ENCODE peak calls at places on chromosome 22, in four cellular contexts. N is GM12878, M is K562, W is HepG2. Q is an unnamed sample.

GRCh38 chr22:31719850-31720471 is 30.0 kb downstream of the PRR14L start:
- DNase-seq in N (no peak), M (no peak), W (no peak), Q (no peak)

GRCh38 chr22:39318507-39319283 is 728 bp downstream of the RPL3 start:
- DNase-seq in N (no peak), M (no peak), W (no peak), Q (no peak)

GRCh38 chr22:37525073-37525745 is 6.0 kb upstream of the CARD10 start:
- DNase-seq in N (no peak), M (no peak), W (no peak), Q (peak)

GRCh38 chr22:49657974-49658550 is 169.6 kb downstream of the BRD1 start:
- DNase-seq in N (no peak), M (no peak), W (no peak), Q (no peak)

GRCh38 chr22:32531955-32532818 is 57.6 kb downstream of the FBXO7 start:
- DNase-seq in N (no peak), M (peak), W (peak), Q (no peak)

GRCh38 chr22:46153930-46154329 is 3.6 kb downstream of the PPARA start:
- DNase-seq in N (no peak), M (no peak), W (no peak), Q (no peak)

GRCh38 chr22:35708453-35708852 is 9.2 kb upstream of the APOL5 start:
- DNase-seq in N (no peak), M (no peak), W (no peak), Q (no peak)

GRCh38 chr22:29313126-29314071 is 2.1 kb downstream of the RASL10A start:
- DNase-seq in N (no peak), M (no peak), W (no peak), Q (no peak)

GRCh38 chr22:28771195-28771791 is 1.2 kb upstream of the CCDC117 start:
- DNase-seq in N (no peak), M (no peak), W (peak), Q (peak)

GRCh38 chr22:46367707-46368191 is 32.2 kb downstream of the TRMU start:
- DNase-seq in N (no peak), M (peak), W (peak), Q (peak)

DNA sequence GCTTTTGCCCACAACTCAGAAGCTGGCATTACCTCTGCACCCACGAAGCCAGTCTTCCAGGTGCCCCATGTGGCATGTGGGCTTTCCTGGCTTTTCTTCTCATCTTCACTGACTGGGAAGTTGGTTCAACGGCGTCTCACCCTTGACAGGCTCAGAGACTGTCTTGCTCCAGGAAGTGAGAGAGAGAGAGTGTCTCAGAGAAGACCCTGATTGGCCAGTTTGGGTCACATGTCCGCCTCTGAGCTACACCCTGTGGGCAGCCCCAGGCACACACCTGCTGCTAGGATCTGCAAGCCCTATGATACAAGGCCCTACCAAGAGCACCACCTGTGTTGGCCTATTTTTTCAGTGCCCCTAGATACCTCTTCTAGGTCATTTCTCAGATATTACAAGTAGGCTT is 39.0 kb downstream of the RTL6 start:
- DNase-seq in N (no peak), M (no peak), W (no peak), Q (no peak)
- TF ChIP-seq POLR2AphosphoS2 in N (no peak), M (no peak), W (no peak), Q (no peak)

GRCh38 chr22:19043111-19044085 is 78.8 kb downstream of the DGCR2 start:
- DNase-seq in N (no peak), M (no peak), W (no peak), Q (no peak)

GRCh38 chr22:19044381-19044780 is 77.8 kb downstream of the DGCR2 start:
- DNase-seq in N (no peak), M (no peak), W (no peak), Q (no peak)

GRCh38 chr22:19040581-19041402 is 81.4 kb downstream of the DGCR2 start:
- DNase-seq in N (no peak), M (no peak), W (no peak), Q (no peak)

GRCh38 chr22:19041403-19042074 is 80.7 kb downstream of the DGCR2 start:
- DNase-seq in N (no peak), M (no peak), W (no peak), Q (no peak)

GRCh38 chr22:19042285-19043110 is 79.7 kb downstream of the DGCR2 start:
- DNase-seq in N (no peak), M (no peak), W (no peak), Q (no peak)
- TF ChIP-seq RFX5 in N (no peak), M (no peak), W (no peak), Q (no peak)

GRCh38 chr22:27133951-27134664 is 476.7 kb downstream of the MIAT start:
- DNase-seq in N (no peak), M (peak), W (no peak), Q (peak)

GRCh38 chr22:27137809-27138400 is 480.5 kb downstream of the MIAT start:
- DNase-seq in N (no peak), M (no peak), W (no peak), Q (no peak)

GRCh38 chr22:27136596-27136995 is 479.2 kb downstream of the MIAT start:
- DNase-seq in N (no peak), M (no peak), W (no peak), Q (no peak)

GRCh38 chr22:27132896-27133500 is 475.6 kb downstream of the MIAT start:
- DNase-seq in N (no peak), M (peak), W (no peak), Q (no peak)

DNA sequence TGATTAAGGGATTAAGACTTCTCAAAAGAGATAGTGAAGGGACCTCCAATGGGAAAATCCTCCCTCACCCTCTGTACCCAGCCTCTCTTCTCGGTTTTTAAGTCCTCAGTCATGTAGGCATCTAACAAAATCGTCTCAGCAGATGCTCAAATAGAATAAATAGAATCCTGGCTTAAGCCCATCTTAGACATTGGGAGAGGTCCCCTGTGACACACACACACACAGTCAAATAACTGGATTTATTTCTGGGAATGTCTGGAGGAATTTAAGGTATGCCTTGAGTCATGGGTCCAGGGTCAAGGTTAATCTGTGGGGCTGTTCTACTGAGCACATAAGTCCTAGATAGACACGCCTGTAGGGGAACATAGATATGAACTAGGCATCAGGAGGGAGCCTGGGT is 478.2 kb downstream of the MIAT start:
- DNase-seq in N (no peak), M (no peak), W (peak), Q (peak)
- TF ChIP-seq CEBPB in N (no peak), M (no peak), W (no peak), Q (no peak)

GRCh38 chr22:30426395-30427353 is 1.1 kb downstream of the MTFP1 start:
- DNase-seq in N (peak), M (peak), W (peak), Q (peak)
- TF ChIP-seq POLR2AphosphoS2 in N (no peak), M (no peak), W (no peak), Q (no peak)

GRCh38 chr22:19449422-19449767 is 1.9 kb upstream of the C22orf39 start:
- DNase-seq in N (no peak), M (no peak), W (no peak), Q (no peak)

GRCh38 chr22:19448076-19448607 is 631 bp upstream of the C22orf39 start:
- DNase-seq in N (no peak), M (peak), W (peak), Q (peak)

GRCh38 chr22:19447388-19448075 is at the start of gene C22orf39:
- DNase-seq in N (peak), M (peak), W (peak), Q (peak)

GRCh38 chr22:19448739-19449421 is 1.4 kb upstream of the C22orf39 start:
- DNase-seq in N (no peak), M (no peak), W (no peak), Q (no peak)

DNA sequence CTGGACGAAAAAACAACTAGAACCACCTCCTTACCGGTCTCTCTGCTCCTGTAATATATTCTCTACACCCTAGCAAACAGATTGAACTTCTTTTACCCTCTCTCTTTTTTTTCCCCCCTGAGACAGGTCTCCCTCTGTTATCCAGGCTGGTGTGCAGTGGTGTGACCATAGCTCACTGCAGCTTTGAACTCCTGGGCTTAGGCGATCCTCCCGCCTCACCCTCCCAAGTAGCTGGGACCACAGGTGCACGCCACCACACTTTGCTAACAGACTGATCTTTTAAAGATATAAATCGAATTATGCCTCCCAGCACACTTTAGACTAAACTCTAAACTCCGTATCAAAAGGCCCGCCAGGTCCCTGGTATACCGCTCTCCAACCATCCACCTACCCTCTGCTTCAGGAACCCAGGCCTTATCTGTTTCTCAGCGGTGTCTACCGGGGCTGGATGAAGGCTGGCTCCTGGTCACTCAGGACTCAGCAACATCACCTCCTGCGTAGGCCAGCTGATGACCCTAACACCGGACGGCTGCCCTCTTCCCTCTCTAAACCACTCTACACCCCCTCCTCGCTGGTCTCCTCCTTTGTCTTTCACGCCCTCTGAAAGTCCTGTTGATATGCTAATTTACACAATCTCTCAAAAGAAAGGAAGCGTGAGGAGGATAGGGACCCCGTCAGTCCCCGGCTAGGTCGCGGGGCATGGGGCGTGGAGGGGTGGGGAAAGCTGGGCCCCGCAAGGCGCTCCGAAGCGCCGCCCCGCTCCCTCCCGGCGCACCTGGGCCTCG is 716 bp downstream of the C22orf39 start:
- DNase-seq in N (no peak), M (peak), W (peak), Q (no peak)
- TF ChIP-seq RFX5 in N (no peak), M (no peak), W (no peak), Q (no peak)

Q was measured in A549.